ENCODE peak calls at places on chromosomes 4 and X, in four cellular contexts. One of them, this sample, is unnamed.

GRCh38 chr4:2217726-2218125 is 24.2 kb downstream of the HAUS3 start:
- DNase-seq in H1: no peak
- DNase-seq in GM12878: no peak
- DNase-seq in HepG2: no peak
- DNase-seq in this sample: no peak

GRCh38 chr4:52665592-52665991 is 6.5 kb upstream of the USP46 start:
- DNase-seq in GM12878: no peak
- DNase-seq in HepG2: peak; percentile 43
- DNase-seq in H1: no peak
- DNase-seq in this sample: no peak

GRCh38 chr4:154132406-154132805 is 343.5 kb upstream of the SFRP2 start:
- DNase-seq in H1: no peak
- DNase-seq in GM12878: no peak
- DNase-seq in HepG2: no peak
- DNase-seq in this sample: no peak

GRCh38 chrX:18545771-18546170 is 120.4 kb downstream of the CDKL5 start:
- DNase-seq in GM12878: no peak
- DNase-seq in HepG2: peak; percentile 69
- DNase-seq in H1: no peak
- DNase-seq in this sample: no peak

GRCh38 chrX:13694359-13694758 is 5.4 kb downstream of the RAB9A start:
- DNase-seq in H1: no peak
- DNase-seq in HepG2: no peak
- DNase-seq in GM12878: no peak
- DNase-seq in this sample: no peak

GRCh38 chr4:138697771-138698170 is 317.8 kb upstream of the NOCT start:
- DNase-seq in H1: no peak
- DNase-seq in GM12878: no peak
- DNase-seq in HepG2: no peak
- DNase-seq in this sample: no peak

GRCh38 chrX:18769364-18769763 is 61.9 kb downstream of the PPEF1 start:
- DNase-seq in H1: no peak
- DNase-seq in GM12878: no peak
- DNase-seq in HepG2: no peak
- DNase-seq in this sample: no peak

GRCh38 chr4:158847535-158847934 is 78.7 kb downstream of the FNIP2 start:
- DNase-seq in GM12878: no peak
- DNase-seq in HepG2: no peak
- DNase-seq in H1: no peak
- DNase-seq in this sample: no peak

GRCh38 chr4:110587666-110588285 is 35.1 kb downstream of the PITX2 start:
- DNase-seq in HepG2: no peak
- DNase-seq in H1: no peak
- DNase-seq in GM12878: no peak
- DNase-seq in this sample: no peak

GRCh38 chr4:10584042-10584441 is 100.5 kb downstream of the CLNK start:
- DNase-seq in H1: no peak
- DNase-seq in GM12878: peak; percentile 49
- DNase-seq in HepG2: peak; percentile 6
- DNase-seq in this sample: no peak

GRCh38 chrX:97326456-97326855 is 442.7 kb downstream of the RPA4 start:
- DNase-seq in HepG2: no peak
- DNase-seq in H1: no peak
- DNase-seq in GM12878: peak; percentile 73
- DNase-seq in this sample: no peak

GRCh38 chr4:87985097-87985886 is 9.8 kb downstream of the SPP1 start:
- DNase-seq in GM12878: no peak
- DNase-seq in H1: no peak
- DNase-seq in HepG2: peak; percentile 70
- DNase-seq in this sample: no peak

GRCh38 chr4:23122666-23123400 is 430.1 kb downstream of the GBA3 start:
- DNase-seq in H1: no peak
- DNase-seq in HepG2: no peak
- DNase-seq in GM12878: no peak
- DNase-seq in this sample: no peak

GRCh38 chr4:40587826-40588225 is 41.8 kb downstream of the RBM47 start:
- DNase-seq in HepG2: no peak
- DNase-seq in GM12878: no peak
- DNase-seq in H1: no peak
- DNase-seq in this sample: no peak

GRCh38 chrX:124028177-124028576 is 66.7 kb downstream of the STAG2 start:
- DNase-seq in HepG2: no peak
- DNase-seq in GM12878: no peak
- DNase-seq in H1: no peak
- DNase-seq in this sample: no peak

GRCh38 chr4:139188648-139189416 is 11.8 kb upstream of the ELF2 start:
- DNase-seq in H1: no peak
- DNase-seq in GM12878: no peak
- DNase-seq in HepG2: no peak
- DNase-seq in this sample: no peak

GRCh38 chrX:129931411-129932136 is 25.6 kb downstream of the UTP14A start:
- DNase-seq in H1: peak; percentile 64
- DNase-seq in HepG2: peak; percentile 62
- DNase-seq in GM12878: peak; percentile 55
- DNase-seq in this sample: peak; percentile 72

GRCh38 chr4:136650541-136651277 is 881.6 kb downstream of the PCDH18 start:
- DNase-seq in HepG2: peak; percentile 2
- DNase-seq in H1: no peak
- DNase-seq in GM12878: peak; percentile 34
- DNase-seq in this sample: no peak

GRCh38 chr4:36990108-36990872 is 254.3 kb upstream of the NWD2 start:
- DNase-seq in GM12878: no peak
- DNase-seq in HepG2: no peak
- DNase-seq in H1: no peak
- DNase-seq in this sample: no peak

GRCh38 chrX:54292755-54293154 is 65.1 kb downstream of the WNK3 start:
- DNase-seq in GM12878: no peak
- DNase-seq in H1: no peak
- DNase-seq in HepG2: peak; percentile 69
- DNase-seq in this sample: no peak

GRCh38 chr4:78683352-78683751 is 92.8 kb upstream of the BMP2K start:
- DNase-seq in HepG2: no peak
- DNase-seq in H1: no peak
- DNase-seq in GM12878: no peak
- DNase-seq in this sample: no peak

GRCh38 chr4:89056953-89057398 is at the start of gene FAM13A:
- DNase-seq in HepG2: peak; percentile 12
- DNase-seq in H1: peak; percentile 27
- DNase-seq in GM12878: peak; percentile 44
- DNase-seq in this sample: peak; percentile 89

GRCh38 chr4:180394730-180395129 is 1848.5 kb upstream of the TENM3 start:
- DNase-seq in H1: no peak
- DNase-seq in GM12878: no peak
- DNase-seq in HepG2: no peak
- DNase-seq in this sample: no peak

GRCh38 chrX:118552501-118552900 is 56.9 kb downstream of the DOCK11 start:
- DNase-seq in H1: no peak
- DNase-seq in HepG2: no peak
- DNase-seq in GM12878: no peak
- DNase-seq in this sample: no peak

GRCh38 chrX:154032653-154033052 is 13.0 kb upstream of the IRAK1 start:
- DNase-seq in H1: no peak
- DNase-seq in GM12878: no peak
- DNase-seq in HepG2: no peak
- DNase-seq in this sample: no peak

GRCh38 chr4:176359590-176359989 is 39.8 kb downstream of the SPCS3 start:
- DNase-seq in HepG2: no peak
- DNase-seq in GM12878: no peak
- DNase-seq in H1: no peak
- DNase-seq in this sample: no peak

GRCh38 chr4:10413177-10413576 is 44.0 kb downstream of the ZNF518B start:
- DNase-seq in HepG2: no peak
- DNase-seq in GM12878: no peak
- DNase-seq in H1: no peak
- DNase-seq in this sample: no peak

GRCh38 chrX:45485682-45486081 is 285.0 kb upstream of the DIPK2B start:
- DNase-seq in H1: no peak
- DNase-seq in GM12878: no peak
- DNase-seq in HepG2: no peak
- DNase-seq in this sample: no peak

GRCh38 chrX:130110379-130111219 is at the start of gene ELF4:
- DNase-seq in GM12878: no peak
- DNase-seq in H1: no peak
- DNase-seq in HepG2: no peak
- DNase-seq in this sample: no peak

GRCh38 chrX:76026751-76027150 is 146.1 kb upstream of the PBDC1 start:
- DNase-seq in HepG2: no peak
- DNase-seq in H1: no peak
- DNase-seq in GM12878: no peak
- DNase-seq in this sample: no peak

GRCh38 chrX:76026292-76026691 is 146.6 kb upstream of the PBDC1 start:
- DNase-seq in H1: no peak
- DNase-seq in GM12878: no peak
- DNase-seq in HepG2: no peak
- DNase-seq in this sample: no peak

GRCh38 chrX:76029385-76029784 is 143.5 kb upstream of the PBDC1 start:
- DNase-seq in H1: no peak
- DNase-seq in HepG2: no peak
- DNase-seq in GM12878: no peak
- DNase-seq in this sample: no peak
- TF ChIP-seq SUZ12 in H1: no peak
- TF ChIP-seq SUZ12 in HepG2: no peak
- TF ChIP-seq SUZ12 in GM12878: no peak
- TF ChIP-seq SUZ12 in this sample: no peak

GRCh38 chrX:2708601-2709200 is 17.6 kb downstream of the CD99 start:
- DNase-seq in HepG2: no peak
- DNase-seq in H1: no peak
- DNase-seq in GM12878: no peak
- DNase-seq in this sample: no peak

GRCh38 chrX:2705461-2705860 is 14.4 kb downstream of the CD99 start:
- DNase-seq in HepG2: no peak
- DNase-seq in H1: no peak
- DNase-seq in GM12878: no peak
- DNase-seq in this sample: no peak

GRCh38 chrX:2705036-2705435 is 13.9 kb downstream of the CD99 start:
- DNase-seq in GM12878: no peak
- DNase-seq in HepG2: no peak
- DNase-seq in H1: no peak
- DNase-seq in this sample: no peak

GRCh38 chrX:2708016-2708415 is 16.9 kb downstream of the CD99 start:
- DNase-seq in GM12878: no peak
- DNase-seq in H1: no peak
- DNase-seq in HepG2: no peak
- DNase-seq in this sample: no peak

DNA sequence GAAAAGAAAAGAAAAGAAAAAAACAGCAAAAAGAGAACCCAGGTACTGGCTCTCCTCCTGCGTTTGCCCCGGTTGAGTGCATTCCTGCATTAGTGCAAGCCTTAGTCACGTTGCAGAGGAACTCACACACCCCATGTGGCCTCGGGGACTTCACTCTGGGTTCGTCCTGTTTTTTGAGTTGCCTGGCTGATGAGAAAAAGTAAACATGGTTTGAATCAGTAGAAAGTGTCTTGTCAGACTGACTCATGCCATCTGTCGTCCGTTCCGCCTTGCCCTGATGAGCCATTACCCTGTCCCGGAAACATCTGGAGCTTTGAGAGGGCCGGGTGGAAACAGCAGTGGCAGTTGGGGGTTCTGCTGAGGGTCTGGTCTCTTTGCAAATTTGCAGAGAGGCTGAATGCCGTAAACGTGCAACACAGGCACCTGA is 16.3 kb downstream of the CD99 start:
- DNase-seq in GM12878: peak; percentile 95
- DNase-seq in H1: peak; percentile 39
- DNase-seq in HepG2: peak; percentile 84
- DNase-seq in this sample: peak; percentile 61
- H3K4me1 ChIP-seq in GM12878: peaks cover 34% of the 10 kb centered on the region
- H3K4me1 ChIP-seq in H1: peaks cover 10% of the 10 kb centered on the region
- H3K4me1 ChIP-seq in HepG2: peaks cover 32% of the 10 kb centered on the region
- H3K4me1 ChIP-seq in this sample: peaks cover 10% of the 10 kb centered on the region

DNA sequence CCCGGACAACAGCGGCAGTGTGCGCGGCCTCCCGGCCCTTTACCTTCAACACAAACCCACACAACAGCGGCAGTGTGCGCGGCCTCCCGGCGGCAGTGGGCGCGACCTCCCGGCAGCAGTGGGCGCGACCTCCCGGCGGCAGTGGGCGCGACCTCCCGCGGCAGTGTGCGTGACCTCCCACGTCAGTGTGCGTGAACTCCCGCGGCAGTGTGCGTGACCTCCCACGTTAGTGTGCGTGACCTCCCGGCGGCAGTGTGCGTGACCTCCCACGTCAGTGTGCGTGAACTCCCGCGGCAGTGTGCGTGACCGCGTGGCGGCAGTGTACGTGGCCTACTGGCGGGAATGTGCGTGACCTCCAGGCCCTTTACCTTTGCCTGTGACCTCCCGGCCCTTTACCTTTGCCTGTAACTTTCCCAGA is 576.6 kb upstream of the FRG1 start:
- DNase-seq in HepG2: peak; percentile 56
- DNase-seq in H1: no peak
- DNase-seq in GM12878: no peak
- DNase-seq in this sample: no peak
- TF ChIP-seq SUZ12 in HepG2: no peak
- TF ChIP-seq SUZ12 in H1: no peak
- TF ChIP-seq SUZ12 in GM12878: no peak
- TF ChIP-seq SUZ12 in this sample: no peak

GRCh38 chrX:136209751-136210150 is 41.4 kb downstream of the MAP7D3 start:
- DNase-seq in HepG2: no peak
- DNase-seq in H1: no peak
- DNase-seq in GM12878: no peak
- DNase-seq in this sample: no peak

GRCh38 chrX:136211766-136212556 is 39.2 kb downstream of the MAP7D3 start:
- DNase-seq in GM12878: no peak
- DNase-seq in HepG2: no peak
- DNase-seq in H1: no peak
- DNase-seq in this sample: no peak

GRCh38 chrX:136209016-136209738 is 42.0 kb downstream of the MAP7D3 start:
- DNase-seq in H1: no peak
- DNase-seq in GM12878: no peak
- DNase-seq in HepG2: no peak
- DNase-seq in this sample: peak; percentile 22

GRCh38 chrX:136210806-136211205 is 40.4 kb downstream of the MAP7D3 start:
- DNase-seq in H1: no peak
- DNase-seq in HepG2: no peak
- DNase-seq in GM12878: no peak
- DNase-seq in this sample: no peak

DNA sequence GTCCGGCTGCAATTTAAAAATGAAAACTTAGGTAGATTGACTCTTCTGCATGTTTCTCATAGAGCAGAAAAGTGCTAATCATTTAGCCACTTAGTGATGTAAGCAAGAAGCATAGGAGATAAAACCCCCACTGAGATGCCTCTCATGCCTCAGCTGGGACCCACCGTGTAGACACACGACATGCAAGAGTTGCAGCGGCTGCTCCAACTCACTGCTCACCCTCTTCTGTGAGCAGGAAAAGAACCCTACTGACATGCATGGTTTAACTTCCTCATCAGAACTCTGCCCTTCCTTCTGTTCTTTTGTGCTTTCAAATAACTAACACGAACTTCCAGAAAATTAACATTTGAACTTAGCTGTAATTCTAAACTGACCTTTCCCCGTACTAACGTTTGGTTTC is 41.0 kb downstream of the MAP7D3 start:
- DNase-seq in GM12878: no peak
- DNase-seq in HepG2: no peak
- DNase-seq in H1: no peak
- DNase-seq in this sample: no peak
- H3K4me1 ChIP-seq in GM12878: no peaks in the 10 kb centered on the region
- H3K4me1 ChIP-seq in HepG2: no peaks in the 10 kb centered on the region
- H3K4me1 ChIP-seq in H1: peaks cover 7% of the 10 kb centered on the region
- H3K4me1 ChIP-seq in this sample: no peaks in the 10 kb centered on the region